ENCODE peak calls at places on chromosomes 1 and 21, in seven cellular contexts. W is mesenchymal stem cell, M is H9, J is neuronal stem cell, O is H1, A is mesendoderm, N is trophoblast cell. V is an unnamed sample.
A peak's percentile ranks its signal among the peaks of the same experiment; 100 is the strongest.

GRCh38 chr1:209787551-209787950 is 3.2 kb upstream of the C1orf74 start:
- DNase-seq in M (no peak), W (no peak), J (no peak), N (no peak), O (no peak), A (no peak), V (peak; percentile 41)

GRCh38 chr1:160400284-160400645 is at the start of gene VANGL2:
- DNase-seq in N (no peak), J (peak; percentile 93), W (peak; percentile 75), M (peak; percentile 89), O (no peak), A (peak; percentile 91), V (peak; percentile 41)

GRCh38 chr1:231421616-231421970 is 494 bp downstream of the EGLN1 start:
- DNase-seq in M (peak; percentile 47), N (no peak), O (no peak), W (peak; percentile 65), A (no peak), J (no peak), V (peak; percentile 43)

GRCh38 chr21:31293986-31294385 is 50.1 kb downstream of the TIAM1 start:
- DNase-seq in J (peak; percentile 6), A (peak; percentile 70), M (no peak), N (peak; percentile 57), W (peak; percentile 81), O (no peak), V (peak; percentile 94)

GRCh38 chr1:84339503-84339902 is 38.0 kb downstream of the SAMD13 start:
- DNase-seq in M (no peak), O (no peak), W (no peak), N (no peak), A (no peak), J (no peak), V (peak; percentile 68)

GRCh38 chr1:203580733-203581132 is 45.9 kb upstream of the ATP2B4 start:
- DNase-seq in M (no peak), J (no peak), W (no peak), O (no peak), A (no peak), N (no peak), V (no peak)

GRCh38 chr1:115453666-115454065 is 115.6 kb upstream of the NGF start:
- DNase-seq in A (no peak), O (no peak), W (no peak), J (no peak), N (no peak), M (no peak), V (peak; percentile 37)

GRCh38 chr1:160739098-160739511 is at the start of gene SLAMF7:
- DNase-seq in O (no peak), M (no peak), A (no peak), J (no peak), N (no peak), W (no peak), V (no peak)

GRCh38 chr21:45794040-45794439 is 150.5 kb downstream of the PCBP3 start:
- DNase-seq in N (no peak), J (no peak), O (no peak), W (no peak), A (no peak), M (no peak), V (no peak)

GRCh38 chr1:154583691-154584212 is 16.2 kb downstream of the CHRNB2 start:
- DNase-seq in N (peak; percentile 27), J (no peak), O (no peak), W (peak; percentile 52), M (no peak), A (no peak), V (peak; percentile 58)

GRCh38 chr1:66996018-66996682 is 57.8 kb downstream of the SLC35D1 start:
- DNase-seq in N (peak; percentile 56), J (peak; percentile 45), O (peak; percentile 19), M (peak; percentile 57), W (peak; percentile 72), A (peak; percentile 75), V (peak; percentile 77)

GRCh38 chr1:203028067-203028783 is 1.9 kb downstream of the PPFIA4 start:
- DNase-seq in W (no peak), A (no peak), J (no peak), O (no peak), M (no peak), N (no peak), V (no peak)

GRCh38 chr1:160834945-160835565 is 27.6 kb downstream of the CD244 start:
- DNase-seq in J (no peak), W (peak; percentile 17), N (no peak), A (peak; percentile 39), O (no peak), M (no peak), V (peak; percentile 31)

GRCh38 chr1:48469616-48470500 is 2.1 kb downstream of the SPATA6 start:
- DNase-seq in A (peak; percentile 11), O (no peak), N (peak; percentile 1), M (no peak), W (peak; percentile 8), J (no peak), V (peak; percentile 74)

GRCh38 chr1:41666991-41667631 is 182.6 kb upstream of the EDN2 start:
- DNase-seq in J (no peak), A (peak; percentile 83), M (no peak), N (no peak), O (no peak), W (no peak), V (peak; percentile 28)

GRCh38 chr1:88036345-88036999 is 647.6 kb upstream of the PKN2 start:
- DNase-seq in M (no peak), O (no peak), A (no peak), W (no peak), J (no peak), N (no peak), V (no peak)

GRCh38 chr1:37332126-37332525 is 142.3 kb upstream of the ZC3H12A start:
- DNase-seq in A (no peak), W (no peak), O (no peak), M (no peak), J (no peak), N (no peak), V (no peak)

GRCh38 chr1:204170494-204171155 is 4.5 kb upstream of the REN start:
- DNase-seq in W (no peak), N (no peak), M (no peak), J (no peak), O (no peak), A (no peak), V (no peak)

GRCh38 chr1:227938911-227939790 is 8.6 kb downstream of the WNT9A start:
- DNase-seq in A (no peak), N (no peak), J (no peak), W (no peak), M (no peak), O (no peak), V (no peak)

GRCh38 chr1:182890927-182891610 is 51.9 kb downstream of the DHX9 start:
- DNase-seq in J (no peak), M (no peak), W (no peak), O (no peak), A (peak; percentile 31), N (no peak), V (no peak)

GRCh38 chr1:193025218-193025617 is 33.9 kb downstream of the UCHL5 start:
- DNase-seq in J (no peak), N (no peak), M (no peak), O (no peak), A (no peak), W (no peak), V (no peak)

GRCh38 chr21:32278068-32278467 is 781 bp downstream of the MIS18A start:
- DNase-seq in A (peak; percentile 25), O (no peak), W (peak; percentile 30), M (no peak), J (no peak), N (no peak), V (no peak)

DNA sequence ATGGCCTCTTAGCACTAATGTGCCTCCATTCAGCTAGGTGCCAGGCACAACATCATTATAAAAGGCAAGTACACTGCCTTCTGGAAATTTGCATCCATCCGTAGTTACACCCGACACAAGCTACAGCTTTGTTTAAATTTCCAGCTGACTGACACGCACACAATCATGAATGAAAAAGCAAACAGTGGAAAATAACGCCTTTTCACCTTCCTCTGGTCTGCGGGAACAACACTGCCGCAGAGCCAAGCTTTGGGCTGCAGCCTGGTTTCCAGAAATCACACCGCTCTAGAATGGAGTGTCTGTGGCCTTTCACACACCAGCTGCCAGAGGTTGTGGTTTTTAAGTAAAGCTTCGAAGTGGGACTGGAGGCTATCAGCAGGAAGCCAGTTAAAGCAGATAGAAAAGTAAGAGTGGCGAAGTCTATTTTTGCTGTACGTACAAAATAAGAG is 142.8 kb upstream of the COA6 start:
- DNase-seq in J (no peak), O (no peak), M (no peak), W (no peak), A (peak; percentile 79), N (no peak), V (no peak)
- H3K4ac ChIP-seq in J (no peak overlapping the region), O (no peak overlapping the region), M (no peak overlapping the region), W (no peak overlapping the region), A (no peak overlapping the region), N (no peak overlapping the region), V (no peak overlapping the region)

GRCh38 chr1:247482747-247483146 is 24.8 kb upstream of the OR2B11 start:
- DNase-seq in N (no peak), W (no peak), A (no peak), M (no peak), J (no peak), O (no peak), V (no peak)
- H3K4ac ChIP-seq in N (no peak overlapping the region), W (no peak overlapping the region), A (no peak overlapping the region), M (no peak overlapping the region), J (no peak overlapping the region), O (no peak overlapping the region), V (no peak overlapping the region)

DNA sequence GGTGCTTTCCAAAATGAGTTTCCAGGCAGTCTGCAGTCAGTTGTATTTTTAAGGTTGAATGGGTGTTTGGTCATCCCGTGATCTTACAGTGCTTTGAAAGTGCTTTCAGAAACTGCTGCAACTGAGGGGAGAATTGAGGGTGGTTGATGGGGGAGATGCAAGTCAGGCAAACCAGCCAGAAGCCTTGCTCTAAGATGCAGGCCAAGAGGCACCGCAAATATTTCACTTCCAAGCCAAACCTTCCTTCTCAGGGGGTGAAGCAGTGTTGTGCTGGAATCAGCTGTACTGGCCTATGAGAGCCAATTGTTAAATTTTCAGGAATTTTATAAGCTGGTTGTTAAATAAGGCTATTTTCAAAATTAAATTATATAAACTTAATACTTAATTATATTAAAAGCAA is 151.6 kb downstream of the KCNJ6 start:
- DNase-seq in N (no peak), J (no peak), M (no peak), O (no peak), W (no peak), A (no peak), V (no peak)
- H3K4ac ChIP-seq in N (no peak overlapping the region), J (no peak overlapping the region), M (no peak overlapping the region), O (no peak overlapping the region), W (no peak overlapping the region), A (no peak overlapping the region), V (no peak overlapping the region)

GRCh38 chr1:184443624-184444023 is 56.8 kb downstream of the C1orf21 start:
- DNase-seq in W (no peak), O (no peak), J (no peak), N (no peak), M (no peak), A (no peak), V (no peak)

GRCh38 chr1:184438363-184438762 is 51.5 kb downstream of the C1orf21 start:
- DNase-seq in O (no peak), N (no peak), J (no peak), M (no peak), W (no peak), A (no peak), V (no peak)

GRCh38 chr1:184445997-184446396 is 59.2 kb downstream of the C1orf21 start:
- DNase-seq in N (no peak), J (no peak), M (no peak), O (no peak), W (no peak), A (no peak), V (no peak)

GRCh38 chr1:184437306-184437705 is 50.5 kb downstream of the C1orf21 start:
- DNase-seq in O (no peak), W (no peak), A (no peak), N (no peak), M (no peak), J (no peak), V (no peak)

GRCh38 chr1:184442260-184442659 is 55.4 kb downstream of the C1orf21 start:
- DNase-seq in W (no peak), J (no peak), A (no peak), O (no peak), N (no peak), M (no peak), V (no peak)
- H3K4ac ChIP-seq in W (no peak overlapping the region), J (no peak overlapping the region), A (no peak overlapping the region), O (no peak overlapping the region), N (no peak overlapping the region), M (no peak overlapping the region), V (no peak overlapping the region)